ENCODE peak calls at places on chromosomes 3 and 15, in ten cellular contexts. One of them, this sample, is unnamed.

GRCh38 chr15:63191895-63192603 is 2.6 kb downstream of the RAB8B start:
- ATAC-seq in pancreas: no peak
- ATAC-seq in HCT116: no peak
- ATAC-seq in upper lobe of right lung: no peak
- ATAC-seq in mucosa of descending colon: peak; percentile 37
- ATAC-seq in psoas muscle: no peak
- ATAC-seq in CD4-positive, CD25-positive, alpha-beta regulatory T cell: peak; percentile 77
- ATAC-seq in left lung: no peak
- ATAC-seq in naive thymus-derived CD4-positive, alpha-beta T cell: peak; percentile 79
- ATAC-seq in foreskin keratinocyte: no peak
- ATAC-seq in this sample: no peak

GRCh38 chr3:58036287-58037032 is 28.2 kb downstream of the FLNB start:
- ATAC-seq in foreskin keratinocyte: no peak
- ATAC-seq in naive thymus-derived CD4-positive, alpha-beta T cell: no peak
- ATAC-seq in psoas muscle: no peak
- ATAC-seq in CD4-positive, CD25-positive, alpha-beta regulatory T cell: no peak
- ATAC-seq in mucosa of descending colon: no peak
- ATAC-seq in upper lobe of right lung: no peak
- ATAC-seq in HCT116: no peak
- ATAC-seq in left lung: no peak
- ATAC-seq in pancreas: no peak
- ATAC-seq in this sample: no peak

GRCh38 chr3:195900426-195901355 is 7.7 kb downstream of the TNK2 start:
- ATAC-seq in psoas muscle: peak; percentile 85
- ATAC-seq in naive thymus-derived CD4-positive, alpha-beta T cell: peak; percentile 82
- ATAC-seq in CD4-positive, CD25-positive, alpha-beta regulatory T cell: peak; percentile 42
- ATAC-seq in left lung: peak; percentile 57
- ATAC-seq in pancreas: peak; percentile 48
- ATAC-seq in upper lobe of right lung: peak; percentile 79
- ATAC-seq in mucosa of descending colon: peak; percentile 27
- ATAC-seq in HCT116: no peak
- ATAC-seq in foreskin keratinocyte: peak; percentile 4
- ATAC-seq in this sample: peak; percentile 51

GRCh38 chr3:97931218-97931617 is 41.0 kb downstream of the RIOX2 start:
- ATAC-seq in CD4-positive, CD25-positive, alpha-beta regulatory T cell: no peak
- ATAC-seq in left lung: no peak
- ATAC-seq in HCT116: no peak
- ATAC-seq in foreskin keratinocyte: no peak
- ATAC-seq in psoas muscle: no peak
- ATAC-seq in upper lobe of right lung: no peak
- ATAC-seq in naive thymus-derived CD4-positive, alpha-beta T cell: no peak
- ATAC-seq in pancreas: no peak
- ATAC-seq in mucosa of descending colon: no peak
- ATAC-seq in this sample: peak; percentile 8

GRCh38 chr3:188832146-188832545 is 339.6 kb upstream of the TPRG1 start:
- ATAC-seq in left lung: no peak
- ATAC-seq in HCT116: no peak
- ATAC-seq in upper lobe of right lung: no peak
- ATAC-seq in pancreas: no peak
- ATAC-seq in CD4-positive, CD25-positive, alpha-beta regulatory T cell: no peak
- ATAC-seq in mucosa of descending colon: no peak
- ATAC-seq in foreskin keratinocyte: peak; percentile 24
- ATAC-seq in naive thymus-derived CD4-positive, alpha-beta T cell: no peak
- ATAC-seq in psoas muscle: no peak
- ATAC-seq in this sample: no peak

GRCh38 chr15:32683906-32684584 is 33.8 kb upstream of the GREM1 start:
- ATAC-seq in mucosa of descending colon: no peak
- ATAC-seq in naive thymus-derived CD4-positive, alpha-beta T cell: peak; percentile 65
- ATAC-seq in left lung: peak; percentile 73
- ATAC-seq in foreskin keratinocyte: peak; percentile 55
- ATAC-seq in pancreas: peak; percentile 43
- ATAC-seq in CD4-positive, CD25-positive, alpha-beta regulatory T cell: no peak
- ATAC-seq in psoas muscle: no peak
- ATAC-seq in upper lobe of right lung: peak; percentile 91
- ATAC-seq in HCT116: no peak
- ATAC-seq in this sample: no peak

GRCh38 chr3:127569160-127569559 is 21.4 kb downstream of the TPRA1 start:
- ATAC-seq in CD4-positive, CD25-positive, alpha-beta regulatory T cell: no peak
- ATAC-seq in upper lobe of right lung: no peak
- ATAC-seq in psoas muscle: no peak
- ATAC-seq in naive thymus-derived CD4-positive, alpha-beta T cell: no peak
- ATAC-seq in HCT116: no peak
- ATAC-seq in pancreas: no peak
- ATAC-seq in left lung: no peak
- ATAC-seq in mucosa of descending colon: no peak
- ATAC-seq in foreskin keratinocyte: no peak
- ATAC-seq in this sample: no peak

GRCh38 chr3:114111060-114111790 is 54.7 kb downstream of the QTRT2 start:
- ATAC-seq in naive thymus-derived CD4-positive, alpha-beta T cell: peak; percentile 51
- ATAC-seq in left lung: peak; percentile 67
- ATAC-seq in foreskin keratinocyte: no peak
- ATAC-seq in HCT116: no peak
- ATAC-seq in mucosa of descending colon: peak; percentile 31
- ATAC-seq in psoas muscle: no peak
- ATAC-seq in pancreas: peak; percentile 34
- ATAC-seq in CD4-positive, CD25-positive, alpha-beta regulatory T cell: no peak
- ATAC-seq in upper lobe of right lung: peak; percentile 73
- ATAC-seq in this sample: no peak

GRCh38 chr15:68277605-68278344 is at the start of gene FEM1B:
- ATAC-seq in left lung: peak; percentile 92
- ATAC-seq in pancreas: peak; percentile 92
- ATAC-seq in HCT116: peak; percentile 84
- ATAC-seq in naive thymus-derived CD4-positive, alpha-beta T cell: peak; percentile 89
- ATAC-seq in CD4-positive, CD25-positive, alpha-beta regulatory T cell: peak; percentile 77
- ATAC-seq in foreskin keratinocyte: peak; percentile 67
- ATAC-seq in psoas muscle: peak; percentile 77
- ATAC-seq in mucosa of descending colon: peak; percentile 94
- ATAC-seq in upper lobe of right lung: peak; percentile 94
- ATAC-seq in this sample: peak; percentile 91
- H3K4me1 ChIP-seq in left lung: peaks cover 19% of the 10 kb centered on the region
- H3K4me1 ChIP-seq in pancreas: peaks cover 6% of the 10 kb centered on the region
- H3K4me1 ChIP-seq in HCT116: peaks cover 18% of the 10 kb centered on the region
- H3K4me1 ChIP-seq in naive thymus-derived CD4-positive, alpha-beta T cell: peaks cover 38% of the 10 kb centered on the region
- H3K4me1 ChIP-seq in CD4-positive, CD25-positive, alpha-beta regulatory T cell: peaks cover 39% of the 10 kb centered on the region
- H3K4me1 ChIP-seq in foreskin keratinocyte: peaks cover 19% of the 10 kb centered on the region
- H3K4me1 ChIP-seq in psoas muscle: peaks cover 61% of the 10 kb centered on the region
- H3K4me1 ChIP-seq in mucosa of descending colon: peaks cover 33% of the 10 kb centered on the region
- H3K4me1 ChIP-seq in upper lobe of right lung: peaks cover 64% of the 10 kb centered on the region
- H3K4me1 ChIP-seq in this sample: peaks cover 16% of the 10 kb centered on the region

GRCh38 chr15:94230436-94230885 is 900 bp upstream of the MCTP2 start:
- ATAC-seq in psoas muscle: no peak
- ATAC-seq in left lung: peak; percentile 10
- ATAC-seq in upper lobe of right lung: no peak
- ATAC-seq in mucosa of descending colon: peak; percentile 0
- ATAC-seq in HCT116: no peak
- ATAC-seq in CD4-positive, CD25-positive, alpha-beta regulatory T cell: no peak
- ATAC-seq in foreskin keratinocyte: no peak
- ATAC-seq in pancreas: peak; percentile 22
- ATAC-seq in naive thymus-derived CD4-positive, alpha-beta T cell: no peak
- ATAC-seq in this sample: no peak

GRCh38 chr15:94231728-94232086 is 346 bp downstream of the MCTP2 start:
- ATAC-seq in foreskin keratinocyte: peak; percentile 23
- ATAC-seq in naive thymus-derived CD4-positive, alpha-beta T cell: peak; percentile 16
- ATAC-seq in pancreas: peak; percentile 43
- ATAC-seq in mucosa of descending colon: peak; percentile 27
- ATAC-seq in upper lobe of right lung: peak; percentile 42
- ATAC-seq in CD4-positive, CD25-positive, alpha-beta regulatory T cell: peak; percentile 5
- ATAC-seq in left lung: peak; percentile 21
- ATAC-seq in HCT116: peak; percentile 37
- ATAC-seq in psoas muscle: no peak
- ATAC-seq in this sample: peak; percentile 13

GRCh38 chr15:94232107-94232506 is 746 bp downstream of the MCTP2 start:
- ATAC-seq in pancreas: peak; percentile 8
- ATAC-seq in psoas muscle: no peak
- ATAC-seq in CD4-positive, CD25-positive, alpha-beta regulatory T cell: no peak
- ATAC-seq in upper lobe of right lung: no peak
- ATAC-seq in naive thymus-derived CD4-positive, alpha-beta T cell: no peak
- ATAC-seq in HCT116: no peak
- ATAC-seq in left lung: peak; percentile 6
- ATAC-seq in mucosa of descending colon: no peak
- ATAC-seq in foreskin keratinocyte: no peak
- ATAC-seq in this sample: no peak

GRCh38 chr15:94229591-94230365 is 1.6 kb upstream of the MCTP2 start:
- ATAC-seq in psoas muscle: no peak
- ATAC-seq in naive thymus-derived CD4-positive, alpha-beta T cell: peak; percentile 54
- ATAC-seq in upper lobe of right lung: no peak
- ATAC-seq in mucosa of descending colon: peak; percentile 25
- ATAC-seq in CD4-positive, CD25-positive, alpha-beta regulatory T cell: no peak
- ATAC-seq in pancreas: no peak
- ATAC-seq in left lung: no peak
- ATAC-seq in HCT116: no peak
- ATAC-seq in foreskin keratinocyte: peak; percentile 42
- ATAC-seq in this sample: no peak

DNA sequence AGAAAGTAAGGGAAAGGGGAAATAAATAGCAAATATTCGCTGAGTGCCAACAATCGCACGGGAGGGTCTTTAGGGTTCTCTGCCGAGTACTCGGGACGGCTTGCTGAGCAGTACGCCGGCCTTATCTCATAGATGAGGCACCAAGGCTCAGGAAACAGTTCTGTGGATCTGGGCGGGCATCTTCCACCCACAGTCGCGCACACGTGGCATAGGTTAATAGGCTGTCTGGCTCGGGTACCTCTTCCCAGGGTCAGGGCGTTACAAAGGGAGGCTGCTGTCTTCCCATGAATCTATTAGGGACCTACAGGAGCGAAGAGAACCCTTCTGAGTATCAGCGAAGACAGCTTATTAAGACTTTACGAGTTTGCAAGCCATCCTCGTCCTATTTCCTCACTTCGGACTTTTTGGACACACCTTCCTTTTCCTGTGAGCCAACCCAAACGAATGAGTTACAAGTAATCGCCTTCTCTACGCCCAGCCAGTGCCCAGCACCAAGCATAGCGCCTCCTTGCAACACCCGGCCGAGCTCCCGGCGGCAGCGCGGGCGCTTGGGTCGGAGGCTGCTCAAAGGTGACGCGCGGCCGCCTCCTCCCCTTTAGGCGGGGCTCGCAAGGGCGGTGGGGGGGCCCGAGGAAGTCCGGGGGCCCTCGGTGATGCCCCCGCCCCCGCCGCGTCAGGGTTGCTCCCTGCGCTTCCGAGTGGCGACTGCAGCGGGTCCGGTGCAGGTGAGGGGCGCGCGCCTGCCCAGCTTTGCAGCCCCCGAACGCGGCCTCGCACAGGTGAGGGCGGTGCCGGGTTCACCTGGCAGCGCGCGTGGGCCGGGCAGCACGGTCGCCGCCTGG is at the start of gene MCTP2:
- ATAC-seq in pancreas: peak; percentile 93
- ATAC-seq in upper lobe of right lung: peak; percentile 97
- ATAC-seq in left lung: peak; percentile 94
- ATAC-seq in CD4-positive, CD25-positive, alpha-beta regulatory T cell: peak; percentile 88
- ATAC-seq in psoas muscle: peak; percentile 57
- ATAC-seq in foreskin keratinocyte: peak; percentile 93
- ATAC-seq in HCT116: peak; percentile 97
- ATAC-seq in naive thymus-derived CD4-positive, alpha-beta T cell: peak; percentile 91
- ATAC-seq in mucosa of descending colon: peak; percentile 88
- ATAC-seq in this sample: peak; percentile 88
- H3K4me1 ChIP-seq in pancreas: peaks cover 11% of the 10 kb centered on the region
- H3K4me1 ChIP-seq in upper lobe of right lung: peaks cover 23% of the 10 kb centered on the region
- H3K4me1 ChIP-seq in left lung: no peaks in the 10 kb centered on the region
- H3K4me1 ChIP-seq in CD4-positive, CD25-positive, alpha-beta regulatory T cell: peaks cover 22% of the 10 kb centered on the region
- H3K4me1 ChIP-seq in psoas muscle: no peaks in the 10 kb centered on the region
- H3K4me1 ChIP-seq in foreskin keratinocyte: peaks cover 31% of the 10 kb centered on the region
- H3K4me1 ChIP-seq in HCT116: peaks cover 3% of the 10 kb centered on the region
- H3K4me1 ChIP-seq in naive thymus-derived CD4-positive, alpha-beta T cell: peaks cover 33% of the 10 kb centered on the region
- H3K4me1 ChIP-seq in mucosa of descending colon: peaks cover 30% of the 10 kb centered on the region
- H3K4me1 ChIP-seq in this sample: no peaks in the 10 kb centered on the region

DNA sequence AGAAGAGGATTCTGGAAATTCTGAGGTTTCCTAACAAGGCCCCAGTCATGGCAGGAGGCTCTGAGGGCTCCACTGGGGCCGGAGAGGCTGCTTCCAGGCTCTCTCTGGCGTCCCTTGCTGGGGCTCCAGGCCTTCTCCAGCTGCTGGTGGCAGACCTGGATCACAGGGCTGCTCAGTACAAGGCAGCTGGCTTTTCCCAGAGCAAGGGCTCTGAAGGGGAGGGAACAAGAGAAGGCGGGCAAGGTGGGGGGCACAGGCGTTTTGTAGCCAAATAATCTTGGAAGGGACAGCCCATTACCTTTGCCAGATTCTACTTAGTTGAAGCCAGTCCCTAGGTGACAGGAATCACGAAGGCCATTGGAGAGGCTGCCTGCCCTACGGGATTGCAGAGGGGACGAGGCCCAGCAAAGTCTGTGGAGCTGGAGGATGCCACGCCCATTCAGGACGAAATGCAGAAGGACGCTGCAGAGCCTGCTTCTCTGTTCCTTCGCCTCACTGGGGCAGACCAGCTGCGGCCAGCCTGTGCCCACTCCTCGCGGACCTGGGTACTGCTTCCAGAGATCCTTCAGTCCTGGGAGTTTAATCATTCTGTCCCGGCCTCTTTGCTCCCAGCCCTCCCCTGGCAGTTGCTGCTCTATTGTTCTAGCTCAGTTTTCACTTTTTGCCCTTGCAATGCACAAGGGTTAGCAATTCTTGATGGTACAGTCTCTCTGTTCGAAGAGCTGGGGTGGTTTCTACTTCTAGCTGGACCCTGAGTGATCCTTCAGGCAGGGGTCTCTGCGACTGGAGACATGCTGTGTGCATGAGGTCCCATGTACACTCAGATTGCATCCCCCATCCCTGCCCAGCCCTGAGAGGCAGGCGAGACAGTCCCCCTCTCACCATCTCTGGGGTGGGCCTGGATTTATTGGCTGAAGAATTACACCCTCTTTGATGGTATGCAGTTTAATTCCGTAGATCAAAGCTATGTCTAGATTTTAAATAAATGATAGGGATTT is 149.3 kb upstream of the MEF2A start:
- ATAC-seq in left lung: no peak
- ATAC-seq in pancreas: peak; percentile 39
- ATAC-seq in CD4-positive, CD25-positive, alpha-beta regulatory T cell: no peak
- ATAC-seq in HCT116: no peak
- ATAC-seq in foreskin keratinocyte: no peak
- ATAC-seq in naive thymus-derived CD4-positive, alpha-beta T cell: no peak
- ATAC-seq in psoas muscle: no peak
- ATAC-seq in mucosa of descending colon: peak; percentile 10
- ATAC-seq in upper lobe of right lung: peak; percentile 80
- ATAC-seq in this sample: no peak
- H3K4me1 ChIP-seq in left lung: no peaks in the 10 kb centered on the region
- H3K4me1 ChIP-seq in pancreas: no peaks in the 10 kb centered on the region
- H3K4me1 ChIP-seq in CD4-positive, CD25-positive, alpha-beta regulatory T cell: peaks cover 4% of the 10 kb centered on the region
- H3K4me1 ChIP-seq in HCT116: no peaks in the 10 kb centered on the region
- H3K4me1 ChIP-seq in foreskin keratinocyte: no peaks in the 10 kb centered on the region
- H3K4me1 ChIP-seq in naive thymus-derived CD4-positive, alpha-beta T cell: no peaks in the 10 kb centered on the region
- H3K4me1 ChIP-seq in psoas muscle: no peaks in the 10 kb centered on the region
- H3K4me1 ChIP-seq in mucosa of descending colon: no peaks in the 10 kb centered on the region
- H3K4me1 ChIP-seq in upper lobe of right lung: no peaks in the 10 kb centered on the region
- H3K4me1 ChIP-seq in this sample: no peaks in the 10 kb centered on the region

GRCh38 chr15:67792250-67792942 is 32.9 kb upstream of the SKOR1 start:
- ATAC-seq in mucosa of descending colon: no peak
- ATAC-seq in CD4-positive, CD25-positive, alpha-beta regulatory T cell: no peak
- ATAC-seq in psoas muscle: no peak
- ATAC-seq in upper lobe of right lung: no peak
- ATAC-seq in pancreas: peak; percentile 32
- ATAC-seq in foreskin keratinocyte: no peak
- ATAC-seq in naive thymus-derived CD4-positive, alpha-beta T cell: no peak
- ATAC-seq in HCT116: no peak
- ATAC-seq in left lung: no peak
- ATAC-seq in this sample: no peak

GRCh38 chr15:67785431-67785830 is 39.9 kb upstream of the SKOR1 start:
- ATAC-seq in pancreas: no peak
- ATAC-seq in psoas muscle: no peak
- ATAC-seq in HCT116: no peak
- ATAC-seq in mucosa of descending colon: no peak
- ATAC-seq in upper lobe of right lung: no peak
- ATAC-seq in foreskin keratinocyte: no peak
- ATAC-seq in CD4-positive, CD25-positive, alpha-beta regulatory T cell: no peak
- ATAC-seq in left lung: no peak
- ATAC-seq in naive thymus-derived CD4-positive, alpha-beta T cell: no peak
- ATAC-seq in this sample: no peak

GRCh38 chr15:67786646-67787045 is 38.7 kb upstream of the SKOR1 start:
- ATAC-seq in HCT116: no peak
- ATAC-seq in naive thymus-derived CD4-positive, alpha-beta T cell: no peak
- ATAC-seq in mucosa of descending colon: no peak
- ATAC-seq in foreskin keratinocyte: no peak
- ATAC-seq in psoas muscle: no peak
- ATAC-seq in left lung: no peak
- ATAC-seq in pancreas: no peak
- ATAC-seq in upper lobe of right lung: no peak
- ATAC-seq in CD4-positive, CD25-positive, alpha-beta regulatory T cell: no peak
- ATAC-seq in this sample: no peak

GRCh38 chr15:67790610-67791319 is 34.5 kb upstream of the SKOR1 start:
- ATAC-seq in naive thymus-derived CD4-positive, alpha-beta T cell: no peak
- ATAC-seq in psoas muscle: no peak
- ATAC-seq in pancreas: no peak
- ATAC-seq in left lung: no peak
- ATAC-seq in HCT116: no peak
- ATAC-seq in foreskin keratinocyte: no peak
- ATAC-seq in mucosa of descending colon: no peak
- ATAC-seq in CD4-positive, CD25-positive, alpha-beta regulatory T cell: no peak
- ATAC-seq in upper lobe of right lung: no peak
- ATAC-seq in this sample: no peak

DNA sequence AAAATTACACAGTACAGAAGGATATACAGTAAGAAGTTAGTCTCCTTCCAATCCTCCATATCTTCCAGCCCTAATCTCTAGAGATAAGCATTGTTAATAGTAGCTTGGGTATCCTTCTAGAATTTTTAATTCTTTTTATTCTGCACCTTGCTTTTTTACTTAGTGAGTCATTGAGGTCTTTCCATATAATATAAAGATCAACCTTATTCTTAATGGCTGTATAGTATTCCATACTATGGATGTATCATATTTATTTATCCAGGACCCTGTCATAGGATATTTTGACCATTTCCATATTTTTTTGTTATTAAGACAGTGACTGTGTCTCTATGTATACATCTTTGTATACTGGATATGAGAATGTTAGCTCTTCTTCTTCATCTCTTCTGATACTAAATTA is 36.3 kb upstream of the SKOR1 start:
- ATAC-seq in pancreas: no peak
- ATAC-seq in left lung: no peak
- ATAC-seq in mucosa of descending colon: no peak
- ATAC-seq in foreskin keratinocyte: no peak
- ATAC-seq in psoas muscle: no peak
- ATAC-seq in HCT116: no peak
- ATAC-seq in upper lobe of right lung: no peak
- ATAC-seq in CD4-positive, CD25-positive, alpha-beta regulatory T cell: no peak
- ATAC-seq in naive thymus-derived CD4-positive, alpha-beta T cell: no peak
- ATAC-seq in this sample: no peak
- H3K4me1 ChIP-seq in pancreas: no peaks in the 10 kb centered on the region
- H3K4me1 ChIP-seq in left lung: no peaks in the 10 kb centered on the region
- H3K4me1 ChIP-seq in mucosa of descending colon: no peaks in the 10 kb centered on the region
- H3K4me1 ChIP-seq in foreskin keratinocyte: no peaks in the 10 kb centered on the region
- H3K4me1 ChIP-seq in psoas muscle: no peaks in the 10 kb centered on the region
- H3K4me1 ChIP-seq in HCT116: no peaks in the 10 kb centered on the region
- H3K4me1 ChIP-seq in upper lobe of right lung: no peaks in the 10 kb centered on the region
- H3K4me1 ChIP-seq in CD4-positive, CD25-positive, alpha-beta regulatory T cell: peaks cover 3% of the 10 kb centered on the region
- H3K4me1 ChIP-seq in naive thymus-derived CD4-positive, alpha-beta T cell: peaks cover 5% of the 10 kb centered on the region
- H3K4me1 ChIP-seq in this sample: no peaks in the 10 kb centered on the region

This sample was measured in gastroesophageal sphincter.